ENCODE peak calls at places on chromosome 3, in eight cellular contexts. T, O, W, L, D, X, S and U are unnamed samples.

GRCh38 chr3:23656199-23656598 is 149.6 kb upstream of the UBE2E1 start:
- DNase-seq in T (no peak), O (no peak), W (no peak), L (no peak), D (no peak), X (no peak), S (no peak), U (no peak)

GRCh38 chr3:76024640-76025039 is 239.3 kb upstream of the ZNF717 start:
- DNase-seq in T (no peak), O (no peak), W (no peak), L (peak; percentile 29), D (no peak), X (peak; percentile 6), S (no peak), U (no peak)

GRCh38 chr3:61564405-61565059 is 3.2 kb downstream of the PTPRG start:
- DNase-seq in T (no peak), O (peak; percentile 36), W (peak; percentile 34), L (no peak), D (peak; percentile 87), X (peak; percentile 47), S (peak; percentile 86), U (no peak)

GRCh38 chr3:133293397-133294107 is 106.3 kb upstream of the BFSP2 start:
- DNase-seq in T (no peak), O (no peak), W (no peak), L (no peak), D (no peak), X (peak; percentile 4), S (no peak), U (peak; percentile 29)

GRCh38 chr3:101857279-101857678 is 8.0 kb downstream of the NFKBIZ start:
- DNase-seq in T (no peak), O (no peak), W (no peak), L (no peak), D (no peak), X (no peak), S (no peak), U (no peak)

GRCh38 chr3:45236964-45237363 is 10.9 kb upstream of the TMEM158 start:
- DNase-seq in T (no peak), O (no peak), W (no peak), L (no peak), D (no peak), X (no peak), S (no peak), U (peak; percentile 16)

GRCh38 chr3:189771842-189772494 is 140.8 kb downstream of the TP63 start:
- DNase-seq in T (no peak), O (no peak), W (no peak), L (no peak), D (no peak), X (peak; percentile 41), S (no peak), U (peak; percentile 14)

GRCh38 chr3:83684199-83684598 is 1274.6 kb upstream of the CADM2 start:
- DNase-seq in T (no peak), O (no peak), W (no peak), L (no peak), D (no peak), X (no peak), S (no peak), U (no peak)

GRCh38 chr3:191775451-191776233 is 314.7 kb downstream of the PYDC2 start:
- DNase-seq in T (peak; percentile 59), O (no peak), W (no peak), L (peak; percentile 83), D (no peak), X (peak; percentile 94), S (no peak), U (peak; percentile 93)

GRCh38 chr3:127492426-127492825 is 98.1 kb downstream of the TPRA1 start:
- DNase-seq in T (no peak), O (no peak), W (no peak), L (no peak), D (no peak), X (no peak), S (no peak), U (no peak)

GRCh38 chr3:195083659-195084058 is 187.3 kb downstream of the XXYLT1 start:
- DNase-seq in T (no peak), O (no peak), W (no peak), L (no peak), D (peak; percentile 21), X (no peak), S (no peak), U (no peak)

GRCh38 chr3:15339786-15340215 is 7.4 kb upstream of the SH3BP5 start:
- DNase-seq in T (no peak), O (no peak), W (no peak), L (peak; percentile 58), D (no peak), X (peak; percentile 70), S (no peak), U (peak; percentile 85)

GRCh38 chr3:134754768-134755559 is 40.1 kb upstream of the EPHB1 start:
- DNase-seq in T (no peak), O (peak; percentile 51), W (peak; percentile 67), L (peak; percentile 40), D (peak; percentile 73), X (peak; percentile 28), S (no peak), U (peak; percentile 21)

GRCh38 chr3:114519415-114519814 is 225.6 kb downstream of the TIGIT start:
- DNase-seq in T (peak; percentile 16), O (peak; percentile 14), W (peak; percentile 5), L (peak; percentile 81), D (no peak), X (peak; percentile 57), S (no peak), U (peak; percentile 5)

GRCh38 chr3:72496055-72496690 is 352.1 kb downstream of the SHQ1 start:
- DNase-seq in T (no peak), O (peak; percentile 18), W (no peak), L (no peak), D (no peak), X (no peak), S (no peak), U (no peak)

GRCh38 chr3:184289426-184289938 is 9.6 kb upstream of the PSMD2 start:
- DNase-seq in T (no peak), O (peak; percentile 86), W (peak; percentile 75), L (peak; percentile 59), D (peak; percentile 77), X (peak; percentile 47), S (no peak), U (peak; percentile 58)

GRCh38 chr3:79361748-79362378 is 405.9 kb downstream of the ROBO1 start:
- DNase-seq in T (no peak), O (no peak), W (peak; percentile 14), L (peak; percentile 29), D (no peak), X (peak; percentile 47), S (no peak), U (peak; percentile 43)